ENCODE peak calls at places on chromosomes 13 and 19, in seven cellular contexts. V is sigmoid colon, Z is upper lobe of left lung, O is endothelial cell of umbilical vein, W is breast epithelium, S is Panc1, E is GM23338. M is an unnamed sample.
A peak's percentile ranks its signal among the peaks of the same experiment; 100 is the strongest.

GRCh38 chr13:48493076-48493765 is 39.7 kb downstream of the RCBTB2 start:
- DNase-seq in V (no peak), Z (no peak), O (peak; percentile 28), W (no peak), S (no peak), E (no peak), M (no peak)

GRCh38 chr13:109869312-109870237 is 83.2 kb upstream of the IRS2 start:
- DNase-seq in V (peak; percentile 93), Z (peak; percentile 83), O (peak; percentile 7), W (peak; percentile 84), S (no peak), E (peak; percentile 28), M (peak; percentile 85)

GRCh38 chr19:41795031-41795461 is 1.3 kb upstream of the CEACAM3 start:
- DNase-seq in V (no peak), Z (no peak), O (peak; percentile 36), W (no peak), S (no peak), E (peak; percentile 87), M (no peak)

GRCh38 chr19:22052644-22053013 is 345 bp downstream of the ZNF257 start:
- DNase-seq in V (peak; percentile 59), Z (peak; percentile 70), O (no peak), W (no peak), S (no peak), E (no peak), M (no peak)

GRCh38 chr19:42028304-42029216 is 34.5 kb upstream of the ATP1A3 start:
- DNase-seq in V (no peak), Z (no peak), O (no peak), W (no peak), S (no peak), E (peak; percentile 85), M (no peak)

GRCh38 chr19:40464059-40465024 is 1.2 kb downstream of the BLVRB start:
- DNase-seq in V (peak; percentile 92), Z (no peak), O (peak; percentile 84), W (peak; percentile 86), S (peak; percentile 57), E (peak; percentile 94), M (peak; percentile 98)

GRCh38 chr19:4094761-4095487 is 28.2 kb upstream of the ZBTB7A start:
- DNase-seq in V (no peak), Z (peak; percentile 78), O (no peak), W (no peak), S (no peak), E (no peak), M (no peak)

GRCh38 chr19:1206063-1206732 is 620 bp downstream of the STK11 start:
- DNase-seq in V (no peak), Z (peak; percentile 85), O (no peak), W (no peak), S (no peak), E (no peak), M (no peak)

GRCh38 chr19:14786421-14786851 is 8.1 kb upstream of the ADGRE2 start:
- DNase-seq in V (no peak), Z (peak; percentile 87), O (no peak), W (no peak), S (no peak), E (peak; percentile 79), M (peak; percentile 83)

GRCh38 chr13:111328803-111329410 is 8.5 kb downstream of the TEX29 start:
- DNase-seq in V (no peak), Z (peak; percentile 61), O (no peak), W (no peak), S (no peak), E (no peak), M (no peak)

GRCh38 chr13:92573467-92574057 is 653.0 kb upstream of the GPC6 start:
- DNase-seq in V (no peak), Z (no peak), O (no peak), W (no peak), S (no peak), E (peak; percentile 84), M (no peak)

GRCh38 chr13:110923777-110924638 is 9.1 kb upstream of the ANKRD10 start:
- DNase-seq in V (no peak), Z (no peak), O (no peak), W (no peak), S (no peak), E (no peak), M (no peak)

GRCh38 chr13:43786472-43786765 is 353 bp downstream of the ENOX1 start:
- DNase-seq in V (no peak), Z (no peak), O (no peak), W (no peak), S (no peak), E (no peak), M (no peak)

GRCh38 chr13:43307921-43308433 is 284.6 kb downstream of the DNAJC15 start:
- DNase-seq in V (peak; percentile 94), Z (no peak), O (no peak), W (peak; percentile 89), S (no peak), E (no peak), M (no peak)

GRCh38 chr13:111460548-111461444 is 140.4 kb downstream of the TEX29 start:
- DNase-seq in V (peak; percentile 64), Z (no peak), O (no peak), W (no peak), S (no peak), E (peak; percentile 76), M (no peak)

GRCh38 chr19:19342086-19343015 is 21.7 kb downstream of the MAU2 start:
- DNase-seq in V (no peak), Z (peak; percentile 93), O (peak; percentile 43), W (peak; percentile 58), S (no peak), E (peak; percentile 89), M (no peak)
- TF ChIP-seq POLR2AphosphoS5 in V (peak; percentile 37), Z (no peak), O (no peak), W (no peak), S (no peak), E (no peak), M (peak; percentile 43)

DNA sequence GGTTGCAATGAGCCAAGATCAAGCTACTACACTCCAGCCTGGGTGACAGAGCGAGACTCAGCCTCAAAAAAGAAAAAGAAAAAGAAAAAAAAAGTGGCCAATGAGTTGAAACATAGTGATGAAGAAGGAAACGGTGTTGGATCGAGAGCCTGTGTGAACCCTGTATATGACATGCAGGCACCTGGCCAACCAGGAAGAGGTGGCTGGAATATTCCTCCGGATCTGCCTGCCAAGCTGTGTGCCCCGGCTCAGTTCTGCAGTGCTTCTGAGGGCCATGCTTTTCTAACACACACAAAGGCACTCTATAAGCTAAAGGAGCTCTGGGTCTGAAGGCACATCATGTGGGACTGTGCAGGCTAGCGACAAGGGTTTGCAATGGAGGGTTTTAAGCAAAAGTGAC is 3.7 kb upstream of the ZNF444 start:
- DNase-seq in V (no peak), Z (no peak), O (peak; percentile 8), W (peak; percentile 85), S (no peak), E (no peak), M (no peak)
- TF ChIP-seq POLR2AphosphoS5 in V (no peak), Z (no peak), O (no peak), W (no peak), S (no peak), E (no peak), M (no peak)

GRCh38 chr19:50512999-50513745 is 541 bp downstream of the ASPDH start:
- DNase-seq in V (no peak), Z (no peak), O (no peak), W (no peak), S (no peak), E (no peak), M (peak; percentile 79)
- TF ChIP-seq POLR2AphosphoS5 in V (no peak), Z (no peak), O (no peak), W (no peak), S (no peak), E (no peak), M (no peak)

DNA sequence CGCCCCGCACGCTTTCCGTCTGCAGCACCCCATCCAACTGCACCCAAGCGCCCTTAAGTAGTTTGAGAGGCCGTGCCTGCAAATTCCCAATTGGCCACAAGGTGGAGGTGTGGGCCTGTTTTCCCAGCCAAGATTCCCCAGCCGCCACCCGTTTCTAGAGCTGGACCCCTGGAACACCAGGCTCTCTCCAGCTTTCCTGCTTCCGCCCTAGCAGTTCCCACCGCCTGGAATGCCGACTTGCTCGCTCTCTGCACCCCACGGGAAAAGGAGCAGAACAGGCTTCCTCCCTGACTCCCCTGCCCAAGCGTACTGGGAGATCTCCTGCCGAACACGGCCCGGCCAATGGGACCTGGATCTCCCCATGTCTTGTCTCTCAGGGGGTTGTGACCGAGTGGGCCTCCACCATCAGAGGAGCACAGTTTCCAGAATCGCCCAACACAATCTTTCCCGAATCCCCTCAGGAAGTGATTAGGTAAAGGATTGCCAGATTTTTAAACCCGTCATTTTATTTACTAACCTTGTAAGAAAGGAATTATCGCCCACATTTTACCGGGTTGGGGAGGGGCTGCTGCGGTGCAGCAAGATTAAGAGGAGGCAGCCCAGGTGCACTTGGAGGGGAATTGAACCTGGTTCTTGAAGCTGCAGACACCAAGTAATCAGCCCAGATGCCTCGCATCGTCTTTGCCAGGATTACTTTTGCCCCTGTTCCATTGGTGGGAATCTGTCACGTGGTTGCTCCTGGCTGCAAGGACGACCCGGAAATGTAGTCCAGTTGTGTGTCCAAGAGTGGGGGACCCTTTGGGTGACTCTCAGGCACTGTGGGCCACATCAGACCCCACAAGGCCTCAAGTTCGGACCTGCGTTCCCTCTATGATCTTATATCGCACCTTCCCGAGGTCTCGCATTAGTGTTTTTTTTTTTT is 3.5 kb upstream of the NAPSA start:
- DNase-seq in V (peak; percentile 93), Z (peak; percentile 45), O (peak; percentile 80), W (peak; percentile 82), S (no peak), E (peak; percentile 93), M (peak; percentile 97)
- TF ChIP-seq POLR2AphosphoS5 in V (peak; percentile 7), Z (peak; percentile 33), O (no peak), W (no peak), S (no peak), E (peak; percentile 68), M (peak; percentile 74)